ENCODE peak calls at places on chromosomes 13 and 19, in five cellular contexts. J is fibroblast of the conjunctiva, R is neuronal stem cell, W is putamen, I is T-helper 9 cell. A is an unnamed sample.
A peak's percentile ranks its signal among the peaks of the same experiment; 100 is the strongest.

GRCh38 chr19:38294090-38294489 is 10.0 kb upstream of the C19orf33 start:
- DNase-seq in W (no peak), I (no peak), J (no peak), R (no peak), A (no peak)

GRCh38 chr13:26977541-26977940 is 194.1 kb downstream of the USP12 start:
- DNase-seq in J (no peak), R (no peak), W (no peak), I (no peak), A (no peak)

GRCh38 chr19:18436651-18437478 is 1.1 kb downstream of the ISYNA1 start:
- DNase-seq in I (peak; percentile 68), R (peak; percentile 85), W (no peak), J (no peak), A (peak; percentile 91)

GRCh38 chr19:55305491-55305890 is 19.6 kb downstream of the TMEM150B start:
- DNase-seq in W (no peak), R (no peak), I (peak; percentile 45), J (no peak), A (peak; percentile 65)

GRCh38 chr13:67736646-67737420 is 506.7 kb upstream of the PCDH9 start:
- DNase-seq in R (peak; percentile 36), J (peak; percentile 82), I (no peak), W (peak; percentile 60), A (no peak)

GRCh38 chr19:10353793-10354391 is 14.5 kb upstream of the ICAM3 start:
- DNase-seq in I (no peak), R (peak; percentile 92), J (no peak), W (no peak), A (peak; percentile 95)

GRCh38 chr19:13104848-13105646 is 2.4 kb upstream of the LYL1 start:
- DNase-seq in I (no peak), W (no peak), R (no peak), J (no peak), A (peak; percentile 42)

GRCh38 chr13:22077205-22077683 is 406.4 kb downstream of the FGF9 start:
- DNase-seq in I (no peak), J (no peak), R (no peak), W (no peak), A (no peak)

GRCh38 chr13:62997038-62997619 is 1581.5 kb upstream of the PCDH20 start:
- DNase-seq in I (no peak), J (no peak), W (no peak), R (no peak), A (no peak)

GRCh38 chr19:16062789-16063188 is 13.5 kb upstream of the TPM4 start:
- DNase-seq in W (no peak), J (no peak), R (no peak), I (peak; percentile 71), A (no peak)

GRCh38 chr19:7191946-7192691 is 102.1 kb downstream of the INSR start:
- DNase-seq in W (no peak), I (peak; percentile 17), J (no peak), R (no peak), A (no peak)

GRCh38 chr19:40217921-40218890 is at the start of gene TTC9B:
- DNase-seq in I (peak; percentile 37), J (no peak), W (no peak), R (peak; percentile 67), A (peak; percentile 84)

GRCh38 chr13:79548886-79549285 is 67.9 kb downstream of the NDFIP2 start:
- DNase-seq in R (no peak), I (no peak), J (no peak), W (no peak), A (no peak)

A was measured in ecto neural progenitor cell.